ENCODE peak calls at places on chromosomes 7 and 10, in seven cellular contexts. One of them, this sample, is unnamed.
A peak's percentile ranks its signal among the peaks of the same experiment; 100 is the strongest.

GRCh38 chr7:134899729-134900128 is 86.6 kb upstream of the AGBL3 start:
- DNase-seq in A549: peak; percentile 68
- DNase-seq in neuronal stem cell: no peak
- DNase-seq in aorta: no peak
- DNase-seq in HCT116: peak; percentile 67
- DNase-seq in K562: no peak
- DNase-seq in hepatocyte: peak; percentile 60
- DNase-seq in this sample: no peak

GRCh38 chr7:117068511-117069155 is 115.3 kb downstream of the ST7 start:
- DNase-seq in A549: no peak
- DNase-seq in neuronal stem cell: no peak
- DNase-seq in aorta: no peak
- DNase-seq in HCT116: no peak
- DNase-seq in K562: no peak
- DNase-seq in hepatocyte: no peak
- DNase-seq in this sample: no peak

GRCh38 chr10:81876253-81876731 is 1.3 kb downstream of the NRG3 start:
- DNase-seq in A549: no peak
- DNase-seq in neuronal stem cell: peak; percentile 35
- DNase-seq in aorta: no peak
- DNase-seq in HCT116: no peak
- DNase-seq in K562: no peak
- DNase-seq in hepatocyte: peak; percentile 26
- DNase-seq in this sample: no peak

GRCh38 chr10:37263304-37263703 is 137.9 kb downstream of the ANKRD30A start:
- DNase-seq in A549: peak; percentile 66
- DNase-seq in neuronal stem cell: no peak
- DNase-seq in aorta: no peak
- DNase-seq in HCT116: no peak
- DNase-seq in K562: no peak
- DNase-seq in hepatocyte: no peak
- DNase-seq in this sample: no peak

GRCh38 chr7:30642789-30643188 is 39.5 kb downstream of the CRHR2 start:
- DNase-seq in A549: no peak
- DNase-seq in neuronal stem cell: no peak
- DNase-seq in aorta: no peak
- DNase-seq in HCT116: no peak
- DNase-seq in K562: no peak
- DNase-seq in hepatocyte: no peak
- DNase-seq in this sample: peak; percentile 6

GRCh38 chr7:134018321-134018720 is 108.8 kb upstream of the LRGUK start:
- DNase-seq in A549: no peak
- DNase-seq in neuronal stem cell: no peak
- DNase-seq in aorta: no peak
- DNase-seq in HCT116: no peak
- DNase-seq in K562: no peak
- DNase-seq in hepatocyte: no peak
- DNase-seq in this sample: no peak

GRCh38 chr10:103778358-103779139 is 76.8 kb downstream of the SH3PXD2A start:
- DNase-seq in A549: no peak
- DNase-seq in neuronal stem cell: no peak
- DNase-seq in aorta: no peak
- DNase-seq in HCT116: no peak
- DNase-seq in K562: no peak
- DNase-seq in hepatocyte: no peak
- DNase-seq in this sample: no peak

GRCh38 chr7:94216944-94217461 is 177.7 kb upstream of the COL1A2 start:
- DNase-seq in A549: no peak
- DNase-seq in neuronal stem cell: no peak
- DNase-seq in aorta: no peak
- DNase-seq in HCT116: no peak
- DNase-seq in K562: no peak
- DNase-seq in hepatocyte: no peak
- DNase-seq in this sample: peak; percentile 19

GRCh38 chr10:69338547-69339450 is 60.5 kb downstream of the HK1 start:
- DNase-seq in A549: no peak
- DNase-seq in neuronal stem cell: no peak
- DNase-seq in aorta: no peak
- DNase-seq in HCT116: no peak
- DNase-seq in K562: no peak
- DNase-seq in hepatocyte: no peak
- DNase-seq in this sample: no peak

GRCh38 chr10:78695846-78696245 is 372.9 kb upstream of the ZMIZ1 start:
- DNase-seq in A549: no peak
- DNase-seq in neuronal stem cell: no peak
- DNase-seq in aorta: no peak
- DNase-seq in HCT116: no peak
- DNase-seq in K562: no peak
- DNase-seq in hepatocyte: no peak
- DNase-seq in this sample: no peak

GRCh38 chr10:16987129-16987670 is 142.4 kb downstream of the CUBN start:
- DNase-seq in A549: no peak
- DNase-seq in neuronal stem cell: no peak
- DNase-seq in aorta: no peak
- DNase-seq in HCT116: no peak
- DNase-seq in K562: no peak
- DNase-seq in hepatocyte: no peak
- DNase-seq in this sample: no peak

GRCh38 chr7:27883726-27884125 is 143.8 kb downstream of the TAX1BP1 start:
- DNase-seq in A549: no peak
- DNase-seq in neuronal stem cell: no peak
- DNase-seq in aorta: no peak
- DNase-seq in HCT116: no peak
- DNase-seq in K562: no peak
- DNase-seq in hepatocyte: no peak
- DNase-seq in this sample: no peak

DNA sequence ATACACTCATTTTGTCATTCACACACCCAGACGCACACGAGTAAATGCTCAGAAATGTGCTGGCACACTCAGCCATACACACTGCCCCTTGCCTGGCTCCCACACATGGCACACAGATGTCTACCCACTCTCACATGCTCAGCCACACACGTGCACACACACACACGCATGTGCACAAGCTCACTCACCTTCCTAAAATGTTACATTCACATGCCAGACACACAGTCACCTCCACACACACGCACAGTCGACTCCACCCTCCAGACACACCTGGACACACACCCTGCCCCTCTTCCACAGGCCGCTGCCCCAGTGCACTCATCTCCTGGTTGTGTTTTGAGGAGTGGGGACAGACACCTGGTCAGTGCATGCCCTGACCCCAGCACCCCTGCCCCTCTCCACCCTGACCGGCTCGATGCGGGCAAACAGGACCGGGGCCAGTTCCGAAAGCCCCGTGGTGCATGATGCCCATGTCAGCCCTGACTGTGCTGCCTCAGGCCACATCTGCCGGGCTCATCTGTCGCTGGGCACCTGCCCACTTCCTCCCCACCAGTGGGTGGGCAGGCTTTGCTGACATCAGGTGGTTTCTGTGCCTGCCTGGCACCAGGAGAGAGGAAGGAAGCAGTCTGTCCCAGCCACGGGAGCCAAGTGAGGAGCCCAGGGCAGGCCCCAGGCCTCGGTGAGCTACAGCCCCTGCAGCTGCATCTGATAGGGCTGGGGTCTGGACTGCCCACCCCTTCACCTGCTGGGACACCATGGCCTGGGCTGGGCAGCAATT is 84.9 kb upstream of the ZNF716 start:
- DNase-seq in A549: no peak
- DNase-seq in neuronal stem cell: no peak
- DNase-seq in aorta: no peak
- DNase-seq in HCT116: no peak
- DNase-seq in K562: no peak
- DNase-seq in hepatocyte: no peak
- DNase-seq in this sample: no peak
- H3K9me3 ChIP-seq in A549: peaks cover 3% of the 10 kb centered on the region
- H3K9me3 ChIP-seq in neuronal stem cell: no peaks in the 10 kb centered on the region
- H3K9me3 ChIP-seq in aorta: no peaks in the 10 kb centered on the region
- H3K9me3 ChIP-seq in HCT116: peaks cover 19% of the 10 kb centered on the region
- H3K9me3 ChIP-seq in K562: no peaks in the 10 kb centered on the region
- H3K9me3 ChIP-seq in hepatocyte: no peaks in the 10 kb centered on the region
- H3K9me3 ChIP-seq in this sample: peaks cover 3% of the 10 kb centered on the region

GRCh38 chr10:131578472-131578970 is 267.0 kb upstream of the TCERG1L start:
- DNase-seq in A549: no peak
- DNase-seq in neuronal stem cell: no peak
- DNase-seq in aorta: no peak
- DNase-seq in HCT116: no peak
- DNase-seq in K562: no peak
- DNase-seq in hepatocyte: no peak
- DNase-seq in this sample: no peak

GRCh38 chr10:131579251-131580071 is 267.9 kb upstream of the TCERG1L start:
- DNase-seq in A549: no peak
- DNase-seq in neuronal stem cell: no peak
- DNase-seq in aorta: no peak
- DNase-seq in HCT116: no peak
- DNase-seq in K562: no peak
- DNase-seq in hepatocyte: no peak
- DNase-seq in this sample: no peak

GRCh38 chr10:131577786-131578471 is 266.4 kb upstream of the TCERG1L start:
- DNase-seq in A549: no peak
- DNase-seq in neuronal stem cell: no peak
- DNase-seq in aorta: no peak
- DNase-seq in HCT116: no peak
- DNase-seq in K562: no peak
- DNase-seq in hepatocyte: no peak
- DNase-seq in this sample: no peak

GRCh38 chr10:131580674-131581073 is 269.2 kb upstream of the TCERG1L start:
- DNase-seq in A549: no peak
- DNase-seq in neuronal stem cell: no peak
- DNase-seq in aorta: no peak
- DNase-seq in HCT116: no peak
- DNase-seq in K562: no peak
- DNase-seq in hepatocyte: no peak
- DNase-seq in this sample: no peak

DNA sequence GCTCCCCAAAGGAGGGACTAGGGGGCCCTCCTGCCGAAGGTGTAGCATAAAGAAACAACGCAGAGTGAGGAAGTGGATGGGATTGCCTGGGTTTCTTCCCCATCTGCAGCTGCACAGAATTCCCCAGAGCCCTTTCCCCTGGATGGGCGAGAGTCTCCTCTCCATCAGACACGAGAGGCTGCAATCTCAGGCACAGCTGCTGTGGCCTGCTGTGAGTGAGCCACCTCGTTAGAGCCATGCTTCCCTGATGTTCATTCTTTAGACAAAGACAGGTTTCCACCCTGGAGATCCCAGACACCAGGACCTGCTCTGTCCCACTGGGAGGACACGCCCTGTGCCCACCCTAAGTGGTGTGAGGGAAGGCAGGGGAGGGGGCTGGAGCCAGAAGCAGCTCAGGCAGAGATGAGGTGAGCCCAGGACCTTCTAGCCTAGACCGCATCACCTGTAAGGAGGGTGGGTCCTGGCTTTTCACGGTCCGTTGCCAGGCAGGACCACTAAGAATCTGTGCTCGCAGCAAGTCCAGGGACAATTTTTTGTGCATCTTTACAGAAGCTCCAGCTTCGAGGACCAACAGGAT is 268.6 kb upstream of the TCERG1L start:
- DNase-seq in A549: no peak
- DNase-seq in neuronal stem cell: no peak
- DNase-seq in aorta: no peak
- DNase-seq in HCT116: no peak
- DNase-seq in K562: no peak
- DNase-seq in hepatocyte: no peak
- DNase-seq in this sample: no peak
- H3K4me3 ChIP-seq in A549: no peak overlapping the region
- H3K4me3 ChIP-seq in neuronal stem cell: no peak overlapping the region
- H3K4me3 ChIP-seq in aorta: no peak overlapping the region
- H3K4me3 ChIP-seq in HCT116: no peak overlapping the region
- H3K4me3 ChIP-seq in K562: no peak overlapping the region
- H3K4me3 ChIP-seq in hepatocyte: no peak overlapping the region
- H3K4me3 ChIP-seq in this sample: no peak overlapping the region

GRCh38 chr7:44645696-44646095 is 39.3 kb downstream of the OGDH start:
- DNase-seq in A549: no peak
- DNase-seq in neuronal stem cell: no peak
- DNase-seq in aorta: no peak
- DNase-seq in HCT116: no peak
- DNase-seq in K562: no peak
- DNase-seq in hepatocyte: no peak
- DNase-seq in this sample: no peak
- H3K4me1 ChIP-seq in A549: peaks cover under 1% of the 10 kb centered on the region
- H3K4me1 ChIP-seq in neuronal stem cell: no peaks in the 10 kb centered on the region
- H3K4me1 ChIP-seq in aorta: no peaks in the 10 kb centered on the region
- H3K4me1 ChIP-seq in HCT116: peaks cover under 1% of the 10 kb centered on the region
- H3K4me1 ChIP-seq in K562: no peaks in the 10 kb centered on the region
- H3K4me1 ChIP-seq in hepatocyte: no peaks in the 10 kb centered on the region
- H3K4me1 ChIP-seq in this sample: no peaks in the 10 kb centered on the region

DNA sequence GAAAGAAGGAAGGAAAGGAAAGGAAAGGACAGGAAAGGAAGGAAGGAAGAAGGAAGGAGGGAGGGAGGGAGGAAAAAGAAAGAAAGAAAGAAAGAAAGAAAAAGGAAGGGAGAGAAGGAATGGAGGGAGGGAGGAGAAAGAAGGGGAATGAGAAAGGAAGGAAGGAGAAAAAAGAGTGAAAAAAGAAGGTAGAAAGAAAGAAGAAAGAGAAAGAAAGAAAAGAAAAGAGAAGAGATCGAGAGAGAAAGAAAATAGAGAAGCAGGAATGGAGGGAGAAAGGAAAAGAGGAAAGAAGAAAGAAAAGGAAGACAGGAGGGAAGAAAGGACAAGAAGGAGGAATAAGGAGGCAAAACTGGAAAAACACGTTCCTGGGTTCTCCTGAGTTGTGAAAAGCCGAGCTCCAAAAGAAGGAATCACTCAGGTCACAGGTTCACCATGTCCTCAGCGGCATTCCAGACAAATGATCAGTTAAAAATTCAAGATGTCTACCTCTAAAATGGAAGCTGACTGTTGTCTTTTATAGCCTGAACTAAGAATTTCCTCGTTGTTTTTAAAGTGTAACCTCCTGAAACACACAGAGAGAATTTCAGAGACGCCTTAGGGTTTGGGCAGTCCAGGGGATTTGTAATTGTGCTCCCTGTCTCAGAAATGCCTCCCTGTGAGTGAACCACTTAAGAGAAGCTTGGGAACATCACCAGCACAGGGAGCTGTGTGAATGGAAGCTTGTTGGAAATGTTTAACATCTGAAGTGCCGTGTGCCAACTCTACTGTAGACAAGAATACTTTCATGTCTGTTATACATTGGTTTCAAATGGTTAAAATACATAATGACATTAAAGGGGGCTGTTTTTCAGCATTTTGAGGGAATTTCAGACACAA is 80.7 kb downstream of the INHBA start:
- DNase-seq in A549: no peak
- DNase-seq in neuronal stem cell: no peak
- DNase-seq in aorta: no peak
- DNase-seq in HCT116: no peak
- DNase-seq in K562: no peak
- DNase-seq in hepatocyte: no peak
- DNase-seq in this sample: no peak
- H3K9me3 ChIP-seq in A549: no peaks in the 10 kb centered on the region
- H3K9me3 ChIP-seq in neuronal stem cell: no peaks in the 10 kb centered on the region
- H3K9me3 ChIP-seq in aorta: peaks cover 1% of the 10 kb centered on the region
- H3K9me3 ChIP-seq in HCT116: no peaks in the 10 kb centered on the region
- H3K9me3 ChIP-seq in K562: no peaks in the 10 kb centered on the region
- H3K9me3 ChIP-seq in hepatocyte: no peaks in the 10 kb centered on the region
- H3K9me3 ChIP-seq in this sample: no peaks in the 10 kb centered on the region

DNA sequence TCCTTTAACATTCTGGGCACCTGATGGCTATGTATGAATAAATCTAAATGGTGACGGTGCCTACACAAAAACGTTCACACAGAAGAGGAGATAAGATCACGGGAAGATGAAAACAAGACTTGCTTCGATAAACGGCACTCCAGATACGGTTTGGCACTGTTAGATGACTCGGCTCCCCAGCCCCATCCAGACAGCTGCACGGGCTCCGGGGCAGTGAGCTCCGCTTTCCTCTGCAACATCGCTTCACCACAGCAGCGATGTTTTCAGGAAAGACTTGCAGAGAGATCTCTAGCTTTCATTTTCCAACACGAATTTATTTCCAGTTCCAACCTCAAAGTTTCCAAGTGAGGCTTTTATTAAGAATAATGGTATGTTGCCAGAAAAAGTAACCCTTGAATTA is 132.1 kb downstream of the KLF6 start:
- DNase-seq in A549: no peak
- DNase-seq in neuronal stem cell: no peak
- DNase-seq in aorta: no peak
- DNase-seq in HCT116: no peak
- DNase-seq in K562: no peak
- DNase-seq in hepatocyte: no peak
- DNase-seq in this sample: no peak
- H3K4me3 ChIP-seq in A549: no peak overlapping the region
- H3K4me3 ChIP-seq in neuronal stem cell: no peak overlapping the region
- H3K4me3 ChIP-seq in aorta: no peak overlapping the region
- H3K4me3 ChIP-seq in HCT116: no peak overlapping the region
- H3K4me3 ChIP-seq in K562: no peak overlapping the region
- H3K4me3 ChIP-seq in hepatocyte: no peak overlapping the region
- H3K4me3 ChIP-seq in this sample: no peak overlapping the region

This sample was measured in small intestine.